ENCODE peak calls at places on chromosomes 3 and 15, in four cellular contexts. P is heart right ventricle, B is fibroblast of mammary gland, D is uterus. L is an unnamed sample.

GRCh38 chr3:138916824-138917223 is 30.1 kb downstream of the FOXL2 start:
- DNase-seq in P (no peak), B (no peak), D (peak), L (no peak)

GRCh38 chr3:129317014-129317771 is 38.5 kb downstream of the HMCES start:
- DNase-seq in P (no peak), B (no peak), D (peak), L (no peak)

GRCh38 chr15:72227192-72227586 is 3.8 kb downstream of the PKM start:
- DNase-seq in P (no peak), B (peak), D (peak), L (peak)

GRCh38 chr3:74584782-74585181 is 29.7 kb downstream of the CNTN3 start:
- DNase-seq in P (no peak), B (no peak), D (no peak), L (no peak)

GRCh38 chr3:168139947-168140346 is 44.2 kb upstream of the GOLIM4 start:
- DNase-seq in P (no peak), B (no peak), D (no peak), L (no peak)

GRCh38 chr15:29674661-29675533 is 147.4 kb downstream of the TJP1 start:
- DNase-seq in P (peak), B (peak), D (peak), L (peak)

GRCh38 chr3:172676208-172676920 is 34.5 kb downstream of the NCEH1 start:
- DNase-seq in P (no peak), B (no peak), D (no peak), L (no peak)

GRCh38 chr3:155871746-155872158 is 1.3 kb downstream of the GMPS start:
- DNase-seq in P (no peak), B (no peak), D (no peak), L (no peak)

GRCh38 chr3:117887896-117888295 is 1146.8 kb downstream of the IGSF11 start:
- DNase-seq in P (no peak), B (peak), D (no peak), L (peak)

GRCh38 chr3:152331018-152331541 is 62.4 kb downstream of the MBNL1 start:
- DNase-seq in P (no peak), B (peak), D (no peak), L (peak)

GRCh38 chr3:135454890-135455289 is 510.6 kb upstream of the PPP2R3A start:
- DNase-seq in P (no peak), B (no peak), D (no peak), L (no peak)

GRCh38 chr3:148211725-148212124 is 486.0 kb upstream of the AGTR1 start:
- DNase-seq in P (no peak), B (peak), D (no peak), L (peak)

GRCh38 chr15:89492111-89492641 is 4.2 kb downstream of the RHCG start:
- DNase-seq in P (no peak), B (no peak), D (no peak), L (no peak)

GRCh38 chr15:57595011-57595866 is 3.5 kb downstream of the MYZAP start:
- DNase-seq in P (peak), B (no peak), D (no peak), L (no peak)

GRCh38 chr15:31312220-31312619 is 14.4 kb upstream of the KLF13 start:
- DNase-seq in P (no peak), B (no peak), D (no peak), L (no peak)

GRCh38 chr3:25542571-25543039 is 114.5 kb downstream of the RARB start:
- DNase-seq in P (no peak), B (peak), D (no peak), L (no peak)

GRCh38 chr3:48232734-48233133 is 8.2 kb upstream of the ZNF589 start:
- DNase-seq in P (peak), B (peak), D (peak), L (peak)

GRCh38 chr3:123633530-123633929 is 48.7 kb upstream of the HACD2 start:
- DNase-seq in P (no peak), B (peak), D (no peak), L (no peak)

GRCh38 chr3:15309662-15310335 is 22.6 kb downstream of the SH3BP5 start:
- DNase-seq in P (no peak), B (peak), D (no peak), L (peak)

GRCh38 chr3:9213019-9213646 is 36.3 kb downstream of the SRGAP3 start:
- DNase-seq in P (no peak), B (no peak), D (no peak), L (no peak)

GRCh38 chr3:189839576-189839975 is 208.4 kb downstream of the TP63 start:
- DNase-seq in P (no peak), B (peak), D (no peak), L (peak)

GRCh38 chr3:52220380-52221026 is 4.9 kb downstream of the TLR9 start:
- DNase-seq in P (peak), B (peak), D (peak), L (peak)

GRCh38 chr3:192571197-192571791 is 156.0 kb downstream of the FGF12 start:
- DNase-seq in P (peak), B (peak), D (peak), L (peak)

GRCh38 chr3:28267984-28268849 is 26.8 kb downstream of the CMC1 start:
- DNase-seq in P (no peak), B (no peak), D (no peak), L (no peak)

GRCh38 chr3:197394464-197395321 is 96.3 kb upstream of the DLG1 start:
- DNase-seq in P (peak), B (peak), D (peak), L (peak)

GRCh38 chr3:107128942-107129341 is 248.3 kb upstream of the CCDC54 start:
- DNase-seq in P (no peak), B (no peak), D (no peak), L (no peak)

GRCh38 chr15:100115711-100116090 is 226.1 kb downstream of the ADAMTS17 start:
- DNase-seq in P (no peak), B (peak), D (peak), L (no peak)

GRCh38 chr15:39454189-39454986 is 126.5 kb upstream of the THBS1 start:
- DNase-seq in P (no peak), B (peak), D (no peak), L (peak)

GRCh38 chr3:98763814-98764691 is 913 bp downstream of the ST3GAL6 start:
- DNase-seq in P (no peak), B (no peak), D (no peak), L (no peak)

GRCh38 chr15:45660231-45660979 is 25.6 kb downstream of the SQOR start:
- DNase-seq in P (no peak), B (peak), D (no peak), L (peak)

GRCh38 chr15:67042490-67043181 is 22.8 kb upstream of the SMAD3 start:
- DNase-seq in P (no peak), B (peak), D (no peak), L (no peak)

GRCh38 chr3:155785662-155786295 is 20.3 kb downstream of the C3orf33 start:
- DNase-seq in P (no peak), B (no peak), D (no peak), L (no peak)

GRCh38 chr3:83953417-83954089 is 1005.2 kb upstream of the CADM2 start:
- DNase-seq in P (no peak), B (no peak), D (no peak), L (peak)

GRCh38 chr15:29883126-29883525 is 60.9 kb upstream of the TJP1 start:
- DNase-seq in P (no peak), B (no peak), D (no peak), L (no peak)

GRCh38 chr15:70182858-70183695 is 85.4 kb upstream of the TLE3 start:
- DNase-seq in P (no peak), B (no peak), D (no peak), L (no peak)
- TF ChIP-seq CTCF in P (no peak), B (peak), D (no peak), L (no peak)

DNA sequence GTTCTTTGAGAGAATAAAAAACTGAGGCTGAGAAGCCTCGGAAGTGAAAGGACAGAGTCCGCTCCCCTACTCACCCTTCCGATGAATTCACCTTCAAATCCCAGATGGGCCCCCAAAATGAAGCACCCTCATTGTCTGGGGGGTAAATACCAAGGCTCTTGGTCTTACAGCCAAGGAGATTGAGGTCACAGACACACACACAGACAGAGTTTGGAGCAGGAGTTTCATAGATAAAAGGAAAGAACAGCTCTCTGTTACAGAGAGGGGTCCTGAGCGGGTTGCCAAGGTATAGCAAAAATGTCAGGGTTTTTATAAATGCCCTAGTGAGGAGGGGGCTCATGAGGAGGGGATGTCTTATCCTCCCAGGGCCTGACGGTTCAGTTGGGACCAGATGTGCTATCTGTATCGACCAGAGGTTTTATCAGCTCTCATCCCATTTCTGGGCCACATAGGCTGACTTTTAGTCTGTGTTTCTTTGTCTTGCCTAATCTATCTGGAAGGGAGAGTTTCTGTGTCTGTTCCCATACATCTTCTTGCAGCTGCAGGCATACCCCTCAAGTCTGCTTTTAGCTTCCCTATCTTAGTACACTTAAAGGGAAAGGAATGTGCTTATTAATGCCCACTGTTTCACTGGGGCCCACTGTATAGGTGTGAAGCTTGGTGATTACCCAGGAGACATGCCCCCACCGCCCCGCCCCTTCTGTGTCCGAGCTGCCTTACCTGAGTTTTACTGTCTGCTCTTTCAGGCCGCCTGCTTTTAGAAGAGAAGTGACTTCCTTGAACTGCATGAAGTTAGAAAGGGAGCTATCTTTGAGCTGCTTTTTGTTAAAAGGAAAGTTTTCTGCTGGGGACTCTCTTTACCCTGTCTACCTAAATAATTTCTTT is 66.8 kb upstream of the ATP11B start:
- DNase-seq in P (no peak), B (no peak), D (no peak), L (no peak)
- H3K4me3 ChIP-seq in P (peak), B (no peak), D (no peak), L (no peak)

DNA sequence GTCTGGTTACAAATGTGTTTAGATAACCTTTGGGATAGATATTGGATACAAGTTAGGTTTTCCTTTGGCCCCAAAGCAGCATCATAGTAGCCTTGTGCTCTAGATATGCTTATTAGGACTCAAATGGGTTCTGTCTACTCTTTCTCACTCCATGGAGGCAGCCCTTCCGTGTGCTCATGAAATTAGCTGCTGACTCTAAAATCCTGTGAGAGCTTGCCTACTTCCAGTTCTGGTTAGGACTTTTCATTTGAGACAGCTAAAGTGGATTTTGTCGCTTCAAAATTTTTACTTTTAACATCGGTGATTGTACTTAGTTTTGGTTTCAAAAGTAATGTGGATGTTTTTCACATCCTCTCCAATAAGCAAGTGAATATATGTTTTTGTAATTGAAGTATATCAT is 1.6 kb downstream of the CDV3 start:
- DNase-seq in P (no peak), B (no peak), D (no peak), L (no peak)
- TF ChIP-seq CTCF in P (no peak), B (no peak), D (no peak), L (no peak)

GRCh38 chr3:150165396-150166094 is 194.8 kb upstream of the PFN2 start:
- DNase-seq in P (no peak), B (no peak), D (no peak), L (no peak)
- H3K4me3 ChIP-seq in P (no peak), B (no peak), D (no peak), L (no peak)

GRCh38 chr3:37554364-37554763 is 307.3 kb upstream of the CTDSPL start:
- DNase-seq in P (no peak), B (no peak), D (no peak), L (no peak)
- TF ChIP-seq CTCF in P (no peak), B (peak), D (no peak), L (no peak)